ENCODE peak calls at places on chromosomes 16 and 17, in eight cellular contexts. B is A549, Q is endothelial cell of umbilical vein, L is HCT116, Z is transverse colon, R is stomach, F is gastrocnemius medialis, I is ovary. U is an unnamed sample. For H3K9me3, the result is how much of the 10 kb centered on the place peaks cover.

GRCh38 chr16:31377210-31377903 is 15.8 kb upstream of the ITGAD start:
- DNase-seq in I (no peak), Q (no peak), F (no peak), B (no peak), R (no peak), Z (no peak), L (no peak), U (no peak)

GRCh38 chr17:21373034-21373433 is 3.1 kb upstream of the KCNJ12 start:
- DNase-seq in Z (no peak), Q (no peak), L (no peak), B (no peak), R (no peak), I (no peak), F (no peak), U (no peak)

GRCh38 chr17:68867759-68868516 is 87.3 kb downstream of the ABCA8 start:
- DNase-seq in Z (no peak), Q (peak), R (no peak), B (no peak), L (no peak), I (no peak), F (no peak), U (no peak)

GRCh38 chr16:64754279-64754678 is 367.6 kb downstream of the CDH11 start:
- DNase-seq in Q (no peak), F (no peak), I (no peak), B (no peak), L (no peak), Z (no peak), R (no peak), U (no peak)

GRCh38 chr16:67199011-67199807 is at the start of gene ELMO3:
- DNase-seq in Z (peak), B (no peak), L (no peak), Q (no peak), R (peak), I (peak), F (peak), U (no peak)

GRCh38 chr16:79347176-79347715 is 253.3 kb downstream of the MAF start:
- DNase-seq in Z (no peak), Q (no peak), L (no peak), B (no peak), F (no peak), I (no peak), R (no peak), U (no peak)

GRCh38 chr17:38602453-38602852 is 3.3 kb downstream of the SRCIN1 start:
- DNase-seq in L (no peak), F (no peak), R (no peak), Z (no peak), B (no peak), I (no peak), Q (no peak), U (peak)

GRCh38 chr17:10631048-10631700 is 25.9 kb downstream of the MYH3 start:
- DNase-seq in L (no peak), I (no peak), F (no peak), Q (peak), R (no peak), Z (peak), B (peak), U (no peak)

GRCh38 chr16:87761020-87761506 is 4.7 kb downstream of the KLHDC4 start:
- DNase-seq in Q (no peak), I (no peak), Z (no peak), R (no peak), F (no peak), B (no peak), L (no peak), U (no peak)

GRCh38 chr16:82033006-82033405 is 2.0 kb upstream of the HSD17B2 start:
- DNase-seq in R (peak), Z (peak), L (no peak), F (no peak), I (no peak), B (no peak), Q (no peak), U (no peak)

GRCh38 chr17:81930142-81931125 is 2.9 kb upstream of the MAFG start:
- DNase-seq in I (peak), R (no peak), L (no peak), Z (peak), Q (no peak), B (no peak), F (no peak), U (no peak)

GRCh38 chr17:55264273-55264639 is 504 bp upstream of the HLF start:
- DNase-seq in L (no peak), Z (no peak), R (no peak), Q (no peak), I (peak), B (no peak), F (no peak), U (no peak)

GRCh38 chr17:58332720-58333395 is 4.3 kb upstream of the TSPOAP1 start:
- DNase-seq in L (no peak), R (no peak), Q (no peak), B (no peak), I (no peak), F (no peak), Z (no peak), U (peak)

GRCh38 chr17:28551421-28552186 is 820 bp downstream of the UNC119 start:
- DNase-seq in L (no peak), B (no peak), Q (peak), I (no peak), F (no peak), R (no peak), Z (no peak), U (no peak)

GRCh38 chr16:70770968-70771552 is 29.9 kb downstream of the VAC14 start:
- DNase-seq in Q (peak), R (peak), L (peak), B (peak), Z (peak), I (peak), F (peak), U (peak)

GRCh38 chr16:87174061-87174460 is 143.1 kb downstream of the C16orf95 start:
- DNase-seq in L (no peak), I (no peak), Z (no peak), R (no peak), B (no peak), Q (no peak), F (no peak), U (no peak)

GRCh38 chr17:15343749-15344148 is 2.4 kb upstream of the TEKT3 start:
- DNase-seq in Z (no peak), R (no peak), I (no peak), F (no peak), B (peak), Q (no peak), L (no peak), U (no peak)

GRCh38 chr16:53369921-53370320 is 64.3 kb upstream of the RBL2 start:
- DNase-seq in F (no peak), B (no peak), L (no peak), I (no peak), R (no peak), Q (no peak), Z (no peak), U (no peak)

GRCh38 chr17:77995146-77995852 is 36.8 kb downstream of the TNRC6C start:
- DNase-seq in B (no peak), Z (no peak), F (peak), L (no peak), Q (no peak), I (no peak), R (no peak), U (peak)

GRCh38 chr17:16622540-16623277 is 30.9 kb downstream of the ZNF624 start:
- DNase-seq in L (no peak), R (no peak), I (no peak), B (no peak), F (no peak), Z (no peak), Q (no peak), U (no peak)
- H3K9me3 ChIP-seq in L (half or more), R (under half), I (under half), B (half or more), F (under half), Z (half or more), Q (under half), U (half or more)

GRCh38 chr16:57473176-57473840 is 10.8 kb downstream of the POLR2C start:
- DNase-seq in I (no peak), F (no peak), R (no peak), Z (no peak), B (no peak), L (no peak), Q (no peak), U (no peak)
- TF ChIP-seq POLR2A in I (no peak), F (no peak), R (no peak), Z (no peak), B (no peak), L (no peak), Q (no peak), U (no peak)

GRCh38 chr16:57147381-57148191 is 38.3 kb downstream of the PSME3IP1 start:
- DNase-seq in Q (peak), I (no peak), B (no peak), R (no peak), Z (no peak), L (no peak), F (no peak), U (peak)
- H3K27ac ChIP-seq in Q (peak), I (no peak), B (no peak), R (no peak), Z (peak), L (no peak), F (peak), U (peak)

GRCh38 chr17:41098042-41098441 is at the start of gene KRTAP4-8:
- DNase-seq in F (no peak), L (no peak), B (no peak), Z (no peak), I (no peak), Q (no peak), R (no peak), U (no peak)
- H3K9me3 ChIP-seq in F (under half), L (under half), B (under half), Z (under half), I (under half), Q (under half), R (under half), U (under half)

GRCh38 chr16:27287887-27288286 is 19.3 kb upstream of the NSMCE1 start:
- DNase-seq in B (no peak), I (no peak), L (no peak), Q (no peak), F (no peak), R (no peak), Z (no peak), U (no peak)

GRCh38 chr16:27285676-27286196 is 17.2 kb upstream of the NSMCE1 start:
- DNase-seq in R (no peak), I (no peak), Q (no peak), L (no peak), B (no peak), Z (peak), F (peak), U (peak)

GRCh38 chr16:27286446-27286845 is 17.9 kb upstream of the NSMCE1 start:
- DNase-seq in Q (peak), R (no peak), L (no peak), Z (no peak), B (peak), I (no peak), F (no peak), U (peak)

GRCh38 chr16:27287051-27287811 is 18.7 kb upstream of the NSMCE1 start:
- DNase-seq in F (no peak), Q (no peak), I (no peak), B (no peak), R (no peak), L (no peak), Z (no peak), U (no peak)

GRCh38 chr16:27284865-27285675 is 16.5 kb upstream of the NSMCE1 start:
- DNase-seq in R (no peak), L (no peak), Q (no peak), I (no peak), B (no peak), Z (no peak), F (no peak), U (no peak)
- TF ChIP-seq POLR2A in R (no peak), L (no peak), Q (no peak), I (no peak), B (no peak), Z (no peak), F (no peak), U (no peak)

U was measured in heart left ventricle.